ENCODE peak calls at places on chromosome 21, in six cellular contexts. K, P, G, F, A and Q are unnamed samples.

GRCh38 chr21:26447932-26448331 is 125.2 kb downstream of the CYYR1 start:
- DNase-seq in G (no peak), P (no peak), A (no peak), K (no peak), F (no peak), Q (no peak)

GRCh38 chr21:36288651-36289243 is 31.2 kb upstream of the MORC3 start:
- DNase-seq in G (no peak), A (no peak), F (no peak), P (no peak), K (no peak), Q (no peak)

GRCh38 chr21:19031956-19032355 is 628.4 kb upstream of the TMPRSS15 start:
- DNase-seq in F (no peak), G (no peak), A (no peak), P (no peak), K (no peak), Q (no peak)

GRCh38 chr21:33332143-33332542 is 7.4 kb downstream of the IFNAR1 start:
- DNase-seq in G (no peak), P (no peak), K (no peak), F (no peak), A (no peak), Q (no peak)

GRCh38 chr21:32917392-32918135 is 108.2 kb upstream of the OLIG2 start:
- DNase-seq in F (no peak), K (no peak), P (no peak), G (no peak), A (no peak), Q (no peak)

GRCh38 chr21:27201197-27201596 is 234.3 kb upstream of the ADAMTS5 start:
- DNase-seq in G (no peak), F (no peak), P (no peak), K (no peak), A (no peak), Q (no peak)

GRCh38 chr21:20045197-20045596 is 953.0 kb upstream of the NCAM2 start:
- DNase-seq in K (no peak), P (no peak), G (no peak), A (no peak), F (no peak), Q (no peak)

GRCh38 chr21:25639167-25639921 is at the start of gene JAM2:
- DNase-seq in F (no peak), K (no peak), G (no peak), P (no peak), A (no peak), Q (peak; percentile 65)

GRCh38 chr21:26865857-26866256 is 20.6 kb upstream of the ADAMTS1 start:
- DNase-seq in G (no peak), A (no peak), K (no peak), F (no peak), P (no peak), Q (no peak)

GRCh38 chr21:38365521-38365920 is 108.7 kb downstream of the KCNJ15 start:
- DNase-seq in P (no peak), A (no peak), K (no peak), G (no peak), F (no peak), Q (no peak)

GRCh38 chr21:32371913-32372314 is 20.9 kb downstream of the URB1 start:
- DNase-seq in F (no peak), P (no peak), G (no peak), A (no peak), K (no peak), Q (no peak)

GRCh38 chr21:16541366-16541765 is 811.6 kb downstream of the USP25 start:
- DNase-seq in P (no peak), A (no peak), F (no peak), K (no peak), G (no peak), Q (no peak)

GRCh38 chr21:45139473-45139872 is 65.1 kb downstream of the ADARB1 start:
- DNase-seq in F (no peak), A (no peak), K (no peak), G (no peak), P (no peak), Q (no peak)

GRCh38 chr21:45137612-45137937 is 63.2 kb downstream of the ADARB1 start:
- DNase-seq in P (no peak), K (no peak), F (no peak), A (no peak), G (no peak), Q (no peak)

GRCh38 chr21:45136927-45137611 is 62.7 kb downstream of the ADARB1 start:
- DNase-seq in K (peak; percentile 86), P (peak; percentile 57), F (peak; percentile 68), A (peak; percentile 36), G (no peak), Q (peak; percentile 87)

GRCh38 chr21:45136500-45136899 is 62.1 kb downstream of the ADARB1 start:
- DNase-seq in K (peak; percentile 38), P (no peak), G (no peak), F (no peak), A (no peak), Q (no peak)

GRCh38 chr21:45138199-45139002 is 64.0 kb downstream of the ADARB1 start:
- DNase-seq in F (peak; percentile 59), K (peak; percentile 85), G (no peak), A (peak; percentile 39), P (peak; percentile 52), Q (peak; percentile 90)
- TF ChIP-seq ZNF274 in F (no peak), K (no peak), G (no peak), A (no peak), P (no peak), Q (no peak)

GRCh38 chr21:34818663-34819158 is 149.9 kb downstream of the CLIC6 start:
- DNase-seq in K (no peak), A (no peak), P (no peak), G (no peak), F (no peak), Q (no peak)
- H3K9ac ChIP-seq in K (no peak overlapping the region), A (no peak overlapping the region), P (no peak overlapping the region), G (no peak overlapping the region), F (peak overlapping the region; percentile 69), Q (no peak overlapping the region)

DNA sequence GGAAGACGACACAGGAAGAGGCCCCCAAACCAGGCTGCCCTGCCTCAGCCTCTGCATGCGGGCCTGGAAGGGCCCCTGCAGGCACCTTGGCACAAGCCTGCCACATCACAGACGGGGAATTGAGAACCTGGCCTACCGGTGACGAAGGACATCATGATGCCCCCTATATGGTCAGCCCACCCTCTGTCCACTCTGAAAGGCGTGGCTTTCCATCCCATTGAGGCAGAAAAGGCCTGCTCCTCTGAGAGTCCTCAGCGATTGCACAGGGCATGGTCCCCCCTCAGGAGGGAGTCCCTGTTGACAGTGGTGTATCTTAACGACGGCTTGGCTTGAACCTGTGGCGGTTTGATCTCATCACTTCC is 11.4 kb downstream of the KRTAP10-1 start:
- DNase-seq in G (no peak), K (no peak), F (no peak), P (no peak), A (no peak), Q (no peak)
- TF ChIP-seq ZNF274 in G (no peak), K (no peak), F (no peak), P (no peak), A (no peak), Q (no peak)

GRCh38 chr21:42083361-42083690 is 12.2 kb downstream of the UMODL1 start:
- DNase-seq in F (no peak), P (no peak), K (no peak), A (no peak), G (no peak), Q (no peak)

GRCh38 chr21:42081138-42081537 is 10.0 kb downstream of the UMODL1 start:
- DNase-seq in K (no peak), F (no peak), A (no peak), G (no peak), P (no peak), Q (no peak)

GRCh38 chr21:42082501-42083360 is 11.6 kb downstream of the UMODL1 start:
- DNase-seq in P (no peak), F (no peak), K (no peak), G (no peak), A (no peak), Q (no peak)

GRCh38 chr21:42080788-42081083 is 9.6 kb downstream of the UMODL1 start:
- DNase-seq in A (no peak), G (no peak), F (no peak), K (no peak), P (no peak), Q (no peak)

GRCh38 chr21:42081931-42082381 is 10.8 kb downstream of the UMODL1 start:
- DNase-seq in F (no peak), P (no peak), G (no peak), K (no peak), A (no peak), Q (no peak)
- H3K9ac ChIP-seq in F (no peak overlapping the region), P (no peak overlapping the region), G (no peak overlapping the region), K (no peak overlapping the region), A (no peak overlapping the region), Q (no peak overlapping the region)

GRCh38 chr21:41121785-41122415 is 46.1 kb upstream of the BACE2 start:
- DNase-seq in F (peak; percentile 70), K (peak; percentile 54), G (peak; percentile 1), P (peak; percentile 73), A (peak; percentile 56), Q (peak; percentile 87)
- TF ChIP-seq ZNF274 in F (no peak), K (no peak), G (no peak), P (no peak), A (no peak), Q (no peak)

DNA sequence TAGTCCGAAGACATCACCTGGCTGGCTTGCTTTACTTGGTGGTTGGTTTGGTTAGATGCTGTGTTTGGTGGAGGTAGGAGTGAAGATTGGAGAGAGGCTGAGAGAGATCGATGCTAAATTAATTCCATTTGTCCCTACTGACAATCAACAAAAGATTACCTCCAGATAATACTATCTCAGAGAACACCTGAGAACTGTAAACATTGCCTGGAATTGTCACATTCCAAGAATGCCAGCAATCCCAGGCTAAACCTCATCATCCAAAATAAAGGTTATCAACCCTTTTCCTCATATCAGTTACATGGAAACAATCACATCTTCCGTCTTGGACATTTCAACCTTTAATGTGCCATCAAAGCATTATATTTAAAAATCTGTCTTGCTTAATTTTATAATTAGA is 141.0 kb downstream of the GRIK1 start:
- DNase-seq in P (no peak), A (no peak), G (no peak), F (no peak), K (no peak), Q (no peak)
- H3K9ac ChIP-seq in P (no peak overlapping the region), A (no peak overlapping the region), G (no peak overlapping the region), F (no peak overlapping the region), K (no peak overlapping the region), Q (no peak overlapping the region)

DNA sequence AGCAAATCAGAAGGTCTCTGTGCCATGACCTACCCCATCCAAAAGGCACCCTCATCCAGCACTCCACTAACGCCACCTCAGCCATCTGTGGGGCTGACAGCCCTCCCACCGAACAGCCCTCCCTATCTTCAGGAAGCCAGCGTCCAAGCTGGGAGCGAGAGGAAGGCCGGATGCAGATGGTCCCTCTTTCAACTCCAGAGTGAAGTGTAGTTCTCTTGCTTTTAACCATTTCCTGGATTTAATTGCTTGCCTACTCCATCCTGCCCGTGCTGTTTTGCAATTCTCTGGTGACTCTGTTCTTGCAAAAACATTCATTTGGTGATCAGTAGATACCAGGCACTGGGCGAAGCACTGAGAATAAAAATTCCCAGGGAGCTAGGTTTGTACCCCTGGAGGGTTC is 8.2 kb upstream of the DYRK1A start:
- DNase-seq in K (no peak), A (no peak), P (no peak), F (no peak), G (no peak), Q (no peak)
- TF ChIP-seq ZNF274 in K (no peak), A (no peak), P (no peak), F (no peak), G (no peak), Q (no peak)